ENCODE peak calls at places on chromosomes 1 and 21, in five cellular contexts. X is stromal cell of bone marrow; Y is NCI-H2171 treated with DMSO at 0.1 percent for 48 hours; K is activated effector memory CD4-positive, alpha-beta T cell treated with Interleukin-2 at 50 U/mL for 16 hours; B is left cardiac atrium. S is an unnamed sample.

GRCh38 chr1:77900687-77901293 is 12.4 kb downstream of the NEXN start:
- DNase-seq in X (peak), K (no peak), B (no peak), Y (peak), S (no peak)

GRCh38 chr1:32150847-32151246 is 28.6 kb upstream of the TXLNA start:
- DNase-seq in B (no peak), Y (no peak), K (no peak), X (no peak), S (no peak)

GRCh38 chr21:17987328-17987727 is 168.2 kb upstream of the C21orf91 start:
- DNase-seq in X (no peak), B (no peak), Y (no peak), K (no peak), S (no peak)

GRCh38 chr1:15965228-15965767 is 10.6 kb downstream of the ZBTB17 start:
- DNase-seq in B (no peak), X (no peak), Y (no peak), K (no peak), S (no peak)

GRCh38 chr1:177340601-177341067 is 169.9 kb downstream of the BRINP2 start:
- DNase-seq in Y (no peak), B (no peak), K (no peak), X (peak), S (no peak)

GRCh38 chr1:17878837-17879236 is 123.7 kb downstream of the ACTL8 start:
- DNase-seq in K (no peak), B (no peak), Y (no peak), X (peak), S (no peak)

GRCh38 chr1:227131193-227131592 is 187.1 kb downstream of the CDC42BPA start:
- DNase-seq in K (no peak), B (no peak), X (peak), Y (no peak), S (no peak)

GRCh38 chr1:41890841-41891311 is 27.8 kb downstream of the HIVEP3 start:
- DNase-seq in Y (no peak), X (no peak), K (no peak), B (no peak), S (no peak)

GRCh38 chr1:194476351-194476750 is 1289.9 kb upstream of the B3GALT2 start:
- DNase-seq in K (no peak), B (no peak), Y (no peak), X (no peak), S (no peak)

GRCh38 chr1:173476197-173476663 is 905 bp upstream of the PRDX6 start:
- DNase-seq in B (no peak), K (no peak), Y (no peak), X (no peak), S (no peak)

GRCh38 chr1:85361106-85361505 is 84.7 kb upstream of the BCL10 start:
- DNase-seq in Y (no peak), B (no peak), K (no peak), X (peak), S (no peak)

GRCh38 chr1:10646347-10646861 is 150.0 kb downstream of the CASZ1 start:
- DNase-seq in K (no peak), B (no peak), Y (peak), X (peak), S (no peak)

GRCh38 chr1:24535778-24536177 is 20.1 kb upstream of the NCMAP start:
- DNase-seq in X (no peak), B (no peak), K (no peak), Y (no peak), S (no peak)

GRCh38 chr1:25675729-25676476 is 59.3 kb downstream of the MAN1C1 start:
- DNase-seq in K (peak), Y (no peak), B (no peak), X (no peak), S (peak)

GRCh38 chr1:30823627-30823968 is 66.0 kb upstream of the LAPTM5 start:
- DNase-seq in X (no peak), B (no peak), Y (no peak), K (no peak), S (no peak)

GRCh38 chr1:157272899-157273774 is 134.9 kb upstream of the ETV3 start:
- DNase-seq in X (no peak), Y (no peak), K (no peak), B (no peak), S (no peak)

GRCh38 chr1:236963920-236964319 is 40.3 kb downstream of the MT1HL1 start:
- DNase-seq in Y (no peak), B (no peak), X (no peak), K (no peak), S (no peak)

GRCh38 chr21:30194701-30195299 is 21.1 kb downstream of the CLDN8 start:
- DNase-seq in Y (peak), X (no peak), B (no peak), K (no peak), S (no peak)

S was measured in naive thymus-derived CD8-positive, alpha-beta T cell.